ENCODE peak calls at places on chromosomes 12 and 14, in nine cellular contexts. X, O, W, Q, E, T, P, S and Y are unnamed samples.

GRCh38 chr14:98633380-98633779 is 638.6 kb downstream of the BCL11B start:
- DNase-seq in P (no peak), Q (no peak), W (peak; percentile 36), E (no peak), S (no peak), T (no peak), X (no peak), O (no peak), Y (no peak)

GRCh38 chr12:89355243-89356068 is 3.2 kb upstream of the DUSP6 start:
- DNase-seq in Q (no peak), T (no peak), P (peak; percentile 40), O (no peak), S (no peak), E (no peak), W (no peak), X (no peak), Y (no peak)

GRCh38 chr14:86357119-86357518 is 827.2 kb downstream of the FLRT2 start:
- DNase-seq in T (no peak), E (no peak), O (no peak), P (no peak), X (no peak), S (no peak), W (no peak), Q (no peak), Y (no peak)

GRCh38 chr14:36068777-36069534 is 107.6 kb downstream of the PTCSC3 start:
- DNase-seq in E (no peak), S (no peak), X (no peak), W (no peak), O (no peak), Q (peak; percentile 72), T (no peak), P (peak; percentile 26), Y (peak; percentile 92)

GRCh38 chr12:49092086-49092815 is 2.4 kb downstream of the DHH start:
- DNase-seq in P (no peak), E (peak; percentile 76), T (no peak), S (no peak), X (peak; percentile 39), W (peak; percentile 70), Q (peak; percentile 75), O (no peak), Y (no peak)

GRCh38 chr14:91418387-91419043 is 895 bp upstream of the CCDC88C start:
- DNase-seq in E (peak; percentile 87), W (peak; percentile 48), Q (peak; percentile 59), T (peak; percentile 86), O (no peak), P (peak; percentile 48), X (peak; percentile 71), S (peak; percentile 68), Y (no peak)

GRCh38 chr12:124030008-124030407 is 57.0 kb downstream of the ZNF664 start:
- DNase-seq in O (no peak), E (no peak), T (no peak), S (no peak), P (no peak), Q (no peak), W (no peak), X (no peak), Y (no peak)

GRCh38 chr12:49588281-49588680 is 17.2 kb downstream of the FAM186B start:
- DNase-seq in O (no peak), P (no peak), W (no peak), T (no peak), E (no peak), S (no peak), X (no peak), Q (no peak), Y (no peak)

GRCh38 chr12:7431993-7432685 is 11.8 kb downstream of the CD163L1 start:
- DNase-seq in E (no peak), S (no peak), P (no peak), Q (peak; percentile 52), W (no peak), X (no peak), O (no peak), T (no peak), Y (no peak)

GRCh38 chr12:95802482-95803264 is 12.1 kb upstream of the NTN4 start:
- DNase-seq in E (no peak), S (no peak), W (no peak), P (peak; percentile 72), Q (peak; percentile 86), T (no peak), O (no peak), X (no peak), Y (peak; percentile 86)

GRCh38 chr14:96178674-96179321 is 25.8 kb upstream of the BDKRB2 start:
- DNase-seq in O (no peak), X (no peak), Q (peak; percentile 16), E (no peak), P (no peak), T (no peak), S (no peak), W (no peak), Y (no peak)

GRCh38 chr14:35878272-35879140 is 52.4 kb downstream of the BRMS1L start:
- DNase-seq in E (no peak), W (no peak), T (no peak), P (peak; percentile 95), O (no peak), Q (peak; percentile 89), S (no peak), X (no peak), Y (peak; percentile 87)

GRCh38 chr14:90239139-90239538 is 17.2 kb upstream of the PSMC1 start:
- DNase-seq in S (no peak), E (no peak), P (peak; percentile 14), W (no peak), O (no peak), Q (no peak), X (no peak), T (no peak), Y (peak; percentile 2)

GRCh38 chr12:111334393-111334915 is 34.4 kb downstream of the PHETA1 start:
- DNase-seq in E (no peak), Q (no peak), S (no peak), O (no peak), X (no peak), P (no peak), T (no peak), W (no peak), Y (no peak)

GRCh38 chr12:1054103-1054838 is 63.2 kb downstream of the ERC1 start:
- DNase-seq in W (no peak), E (no peak), S (no peak), Q (no peak), O (no peak), P (no peak), X (no peak), T (no peak), Y (no peak)

GRCh38 chr12:121872546-121873223 is 14.0 kb upstream of the HPD start:
- DNase-seq in P (peak; percentile 98), X (no peak), S (peak; percentile 65), W (no peak), T (no peak), E (no peak), Q (peak; percentile 96), O (no peak), Y (peak; percentile 93)

GRCh38 chr12:98856897-98857540 is 211.9 kb downstream of the APAF1 start:
- DNase-seq in W (no peak), Q (no peak), E (no peak), S (no peak), O (no peak), T (no peak), X (no peak), P (no peak), Y (peak; percentile 60)

GRCh38 chr12:62248873-62249272 is 11.3 kb upstream of the USP15 start:
- DNase-seq in T (no peak), P (no peak), W (no peak), E (no peak), Q (peak; percentile 22), X (no peak), S (no peak), O (no peak), Y (peak; percentile 46)

GRCh38 chr12:65602579-65603295 is 221.5 kb upstream of the HMGA2 start:
- DNase-seq in O (peak; percentile 25), P (peak; percentile 97), Q (peak; percentile 97), S (peak; percentile 81), E (no peak), W (peak; percentile 12), T (peak; percentile 80), X (peak; percentile 1), Y (peak; percentile 88)